ENCODE peak calls at places on chromosomes 7 and 10, in six cellular contexts. C is A549, I is cardiac fibroblast, U is neural crest cell, L is epithelial cell of proximal tubule, R is RWPE1. J is an unnamed sample.

GRCh38 chr10:118362103-118362502 is 20.0 kb upstream of the FAM204A start:
- DNase-seq in I (no peak), C (no peak), R (peak; percentile 49), L (no peak), U (no peak), J (no peak)

GRCh38 chr10:108434818-108435217 is 1270.3 kb upstream of the SORCS1 start:
- DNase-seq in C (no peak), I (no peak), U (no peak), L (no peak), R (no peak), J (no peak)

GRCh38 chr10:14087585-14087984 is 243.1 kb downstream of the FRMD4A start:
- DNase-seq in C (no peak), U (no peak), L (no peak), I (no peak), R (no peak), J (no peak)

GRCh38 chr7:47405921-47406765 is 175.8 kb downstream of the TNS3 start:
- DNase-seq in L (peak; percentile 19), R (peak; percentile 87), U (no peak), I (peak; percentile 54), C (peak; percentile 49), J (no peak)

GRCh38 chr10:60417898-60418297 is 28.2 kb upstream of the ANK3 start:
- DNase-seq in L (no peak), C (no peak), I (no peak), U (no peak), R (peak; percentile 32), J (no peak)

GRCh38 chr7:107201795-107202450 is 33.1 kb downstream of the HBP1 start:
- DNase-seq in L (no peak), I (peak; percentile 24), U (no peak), C (peak; percentile 51), R (peak; percentile 66), J (no peak)

GRCh38 chr7:1513657-1514095 is 9.5 kb upstream of the INTS1 start:
- DNase-seq in R (no peak), C (peak; percentile 36), I (no peak), U (no peak), L (no peak), J (no peak)

GRCh38 chr7:90579181-90579688 is 16.9 kb upstream of the CDK14 start:
- DNase-seq in R (peak; percentile 56), U (no peak), C (no peak), L (no peak), I (peak; percentile 92), J (no peak)

GRCh38 chr7:18421297-18422004 is 74.1 kb upstream of the HDAC9 start:
- DNase-seq in I (no peak), C (no peak), L (no peak), U (no peak), R (no peak), J (no peak)

GRCh38 chr7:115851291-115851690 is 179.3 kb downstream of the TFEC start:
- DNase-seq in I (peak; percentile 68), L (no peak), C (peak; percentile 61), U (no peak), R (no peak), J (no peak)

GRCh38 chr10:77513783-77514331 is 123.8 kb downstream of the KCNMA1 start:
- DNase-seq in I (peak; percentile 77), L (no peak), U (no peak), R (peak; percentile 88), C (peak; percentile 44), J (no peak)

GRCh38 chr10:533186-533585 is 156.3 kb downstream of the DIP2C start:
- DNase-seq in U (no peak), I (no peak), C (no peak), R (no peak), L (no peak), J (no peak)

GRCh38 chr7:36639826-36640225 is 84.5 kb downstream of the AOAH start:
- DNase-seq in I (no peak), U (no peak), L (no peak), C (no peak), R (no peak), J (no peak)

GRCh38 chr7:47314728-47315601 is 266.9 kb downstream of the TNS3 start:
- DNase-seq in L (no peak), I (peak; percentile 55), R (no peak), U (no peak), C (no peak), J (no peak)

GRCh38 chr10:33421789-33422188 is 87.3 kb upstream of the NRP1 start:
- DNase-seq in C (peak; percentile 25), I (peak; percentile 91), U (no peak), R (peak; percentile 35), L (peak; percentile 91), J (no peak)

GRCh38 chr7:39357648-39358047 is 208.6 kb upstream of the YAE1 start:
- DNase-seq in C (peak; percentile 3), L (no peak), U (peak; percentile 9), R (no peak), I (no peak), J (no peak)

GRCh38 chr7:156456503-156457115 is 184.0 kb upstream of the RNF32 start:
- DNase-seq in R (no peak), C (no peak), U (no peak), I (no peak), L (peak; percentile 27), J (no peak)

GRCh38 chr10:117162093-117163021 is 24.3 kb upstream of the VAX1 start:
- DNase-seq in I (no peak), C (no peak), L (no peak), R (no peak), U (no peak), J (no peak)

GRCh38 chr7:47472444-47473157 is 109.3 kb downstream of the TNS3 start:
- DNase-seq in R (no peak), U (no peak), L (no peak), C (no peak), I (no peak), J (no peak)

DNA sequence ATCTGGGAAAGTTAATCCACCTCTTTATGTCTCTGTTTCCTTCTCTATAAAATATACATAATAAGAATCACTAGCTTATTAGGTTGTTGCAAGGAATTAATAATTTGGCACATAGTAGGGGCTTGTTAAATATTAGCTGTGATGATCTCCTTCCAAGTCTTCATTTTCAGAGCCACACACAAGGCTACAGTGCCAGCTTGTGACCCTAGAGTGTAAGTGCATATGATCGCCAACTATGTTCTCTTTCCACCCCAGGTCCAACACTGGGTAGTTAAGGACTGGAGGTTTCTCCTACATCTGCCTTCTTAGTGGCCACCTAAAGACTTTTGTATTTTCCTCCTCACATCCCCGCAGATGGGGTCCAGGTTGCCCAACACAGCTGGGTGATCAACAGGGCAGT is 17.9 kb upstream of the ACSM6 start:
- DNase-seq in I (no peak), L (no peak), C (no peak), R (no peak), U (no peak), J (no peak)
- TF ChIP-seq CTCF in I (no peak), L (peak; percentile 69), C (peak; percentile 28), R (no peak), U (no peak), J (peak; percentile 27)

GRCh38 chr7:25391295-25391861 is 163.1 kb upstream of the NPVF start:
- DNase-seq in R (peak; percentile 11), L (no peak), C (peak; percentile 7), U (no peak), I (peak; percentile 61), J (no peak)
- TF ChIP-seq CTCF in R (peak; percentile 42), L (peak; percentile 58), C (peak; percentile 54), U (peak; percentile 73), I (no peak), J (peak; percentile 93)

GRCh38 chr7:152737833-152738232 is 21.7 kb upstream of the ACTR3B start:
- DNase-seq in I (no peak), C (no peak), U (no peak), L (no peak), R (no peak), J (no peak)
- TF ChIP-seq CTCF in I (no peak), C (no peak), U (no peak), L (no peak), R (no peak), J (no peak)

DNA sequence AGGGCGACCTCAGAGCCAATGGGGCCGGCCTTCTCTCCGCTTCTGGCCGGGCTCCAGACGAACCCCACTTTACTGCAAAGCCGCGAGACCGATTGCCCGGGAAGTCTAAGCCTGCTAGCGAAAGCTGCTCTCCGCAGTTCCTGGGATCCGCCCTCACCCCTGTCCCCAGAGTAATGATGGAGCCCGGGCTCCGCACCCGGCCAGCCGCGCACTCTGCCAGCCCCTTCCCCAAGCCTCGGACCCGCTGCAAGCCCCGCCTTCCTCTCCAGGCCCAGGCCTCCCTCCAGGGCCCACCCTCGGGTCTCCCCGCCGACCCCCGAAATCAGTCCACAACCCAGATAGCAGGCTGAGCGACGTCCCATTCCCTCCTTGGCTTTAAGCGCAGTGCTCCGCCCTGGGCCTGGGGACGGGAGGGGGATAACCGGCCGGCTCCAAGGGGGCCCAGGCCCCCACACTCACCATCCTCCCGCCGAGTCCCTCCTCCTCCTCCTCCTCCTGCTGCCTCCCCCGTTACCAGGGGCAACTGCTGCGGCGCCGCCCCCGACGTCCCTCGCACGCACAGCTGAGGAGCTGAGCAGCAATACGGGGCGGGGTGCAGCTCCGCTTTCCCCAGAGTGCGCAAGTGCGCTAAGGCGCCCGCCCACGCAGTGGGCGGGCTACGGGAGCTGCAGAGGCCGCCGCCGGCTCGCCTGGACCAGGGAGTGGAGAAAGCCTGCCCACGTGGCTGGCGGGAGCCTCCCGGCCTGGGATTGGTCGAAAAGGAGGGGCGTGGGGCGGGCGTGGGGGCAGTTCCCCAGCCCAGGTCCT is at the start of gene ARL3:
- DNase-seq in I (peak; percentile 99), U (peak; percentile 92), L (no peak), C (peak; percentile 97), R (peak; percentile 99), J (peak; percentile 100)
- TF ChIP-seq CTCF in I (no peak), U (peak; percentile 71), L (peak; percentile 44), C (no peak), R (no peak), J (peak; percentile 73)